ENCODE peak calls at places on chromosomes 16 and 17, in ten cellular contexts. I, V, O, T, L, S, X, A, Z and D are unnamed samples.

GRCh38 chr16:85041184-85041928 is 13.8 kb downstream of the KIAA0513 start:
- DNase-seq in I (no peak), V (no peak), O (no peak), T (no peak), L (no peak), S (no peak), X (no peak), A (no peak), Z (no peak), D (no peak)

GRCh38 chr17:1951920-1952319 is 73.2 kb downstream of the RTN4RL1 start:
- DNase-seq in I (no peak), V (no peak), O (peak), T (no peak), L (no peak), S (no peak), X (no peak), A (no peak), Z (no peak), D (no peak)

GRCh38 chr16:9256196-9256595 is 164.8 kb downstream of the HAPSTR1 start:
- DNase-seq in I (no peak), V (no peak), O (peak), T (no peak), L (peak), S (peak), X (peak), A (peak), Z (no peak), D (no peak)

GRCh38 chr17:75010683-75011406 is 1.6 kb upstream of the MRPL58 start:
- DNase-seq in I (no peak), V (peak), O (peak), T (peak), L (no peak), S (no peak), X (peak), A (peak), Z (peak), D (no peak)

GRCh38 chr17:49439673-49440571 is 25.2 kb upstream of the PHB1 start:
- DNase-seq in I (no peak), V (peak), O (no peak), T (no peak), L (no peak), S (no peak), X (no peak), A (no peak), Z (no peak), D (no peak)

GRCh38 chr16:73172621-73173312 is 124.8 kb upstream of the ZFHX3 start:
- DNase-seq in I (no peak), V (peak), O (peak), T (no peak), L (no peak), S (no peak), X (no peak), A (no peak), Z (peak), D (peak)

GRCh38 chr16:11748404-11749254 is 6.0 kb upstream of the TXNDC11 start:
- DNase-seq in I (no peak), V (no peak), O (peak), T (no peak), L (no peak), S (no peak), X (no peak), A (no peak), Z (no peak), D (no peak)

GRCh38 chr17:4631431-4631830 is 10.0 kb downstream of the ALOX15 start:
- DNase-seq in I (no peak), V (no peak), O (no peak), T (no peak), L (no peak), S (no peak), X (no peak), A (no peak), Z (no peak), D (no peak)

GRCh38 chr17:17502741-17503565 is 6.8 kb upstream of the RASD1 start:
- DNase-seq in I (no peak), V (no peak), O (peak), T (no peak), L (no peak), S (no peak), X (no peak), A (no peak), Z (no peak), D (no peak)

GRCh38 chr16:1774456-1774795 is 1.5 kb upstream of the MRPS34 start:
- DNase-seq in I (no peak), V (no peak), O (no peak), T (no peak), L (no peak), S (no peak), X (no peak), A (no peak), Z (no peak), D (no peak)

GRCh38 chr17:8287651-8288335 is 677 bp upstream of the RANGRF start:
- DNase-seq in I (no peak), V (no peak), O (no peak), T (no peak), L (no peak), S (no peak), X (no peak), A (no peak), Z (no peak), D (no peak)

GRCh38 chr17:50618300-50618699 is 16.4 kb upstream of the ABCC3 start:
- DNase-seq in I (no peak), V (no peak), O (no peak), T (no peak), L (no peak), S (no peak), X (no peak), A (no peak), Z (no peak), D (no peak)

GRCh38 chr16:9008335-9009260 is 44.9 kb upstream of the USP7 start:
- DNase-seq in I (peak), V (peak), O (peak), T (peak), L (peak), S (peak), X (peak), A (peak), Z (peak), D (peak)